ENCODE peak calls at places on chromosomes 3 and 15, in five cellular contexts. R is GM23248; U is HepG2; F is tibial nerve; J is CD8-positive, alpha-beta T cell. S is an unnamed sample. For H3K4me1, the result is how much of the 10 kb centered on the place peaks cover.

GRCh38 chr15:80010131-80010673 is 39.2 kb upstream of the BCL2A1 start:
- DNase-seq in F (no peak), U (no peak), R (peak), J (no peak), S (no peak)

GRCh38 chr3:22175899-22176298 is 424.9 kb upstream of the ZNF385D start:
- DNase-seq in R (peak), J (no peak), U (no peak), F (no peak), S (no peak)

GRCh38 chr15:49987896-49988295 is 131.1 kb downstream of the ATP8B4 start:
- DNase-seq in J (no peak), R (no peak), F (no peak), U (no peak), S (no peak)

GRCh38 chr3:113773381-113773780 is 26.5 kb downstream of the ATP6V1A start:
- DNase-seq in J (no peak), U (no peak), F (no peak), R (peak), S (no peak)

GRCh38 chr3:126319701-126320295 is 37.4 kb downstream of the KLF15 start:
- DNase-seq in J (no peak), F (no peak), R (no peak), U (no peak), S (no peak)

GRCh38 chr3:130480736-130481135 is 36.2 kb upstream of the COL6A6 start:
- DNase-seq in R (peak), F (no peak), U (no peak), J (no peak), S (peak)

GRCh38 chr3:66138336-66139234 is 82.2 kb upstream of the SLC25A26 start:
- DNase-seq in U (peak), J (no peak), F (no peak), R (peak), S (peak)

GRCh38 chr15:29272219-29272618 is 2.6 kb upstream of the NSMCE3 start:
- DNase-seq in J (no peak), F (no peak), U (no peak), R (no peak), S (no peak)

GRCh38 chr3:27943106-27943505 is 221.0 kb upstream of the EOMES start:
- DNase-seq in F (no peak), J (no peak), U (peak), R (peak), S (no peak)

GRCh38 chr3:172098698-172099494 is 59.5 kb downstream of the FNDC3B start:
- DNase-seq in R (no peak), F (no peak), J (no peak), U (peak), S (no peak)

GRCh38 chr3:42024578-42025387 is 62.9 kb upstream of the ULK4 start:
- DNase-seq in U (no peak), F (no peak), R (peak), J (no peak), S (no peak)

GRCh38 chr3:192408007-192408655 is 319.2 kb downstream of the FGF12 start:
- DNase-seq in J (no peak), R (peak), U (no peak), F (no peak), S (no peak)

GRCh38 chr3:112651516-112651915 is 10.6 kb upstream of the CCDC80 start:
- DNase-seq in F (no peak), J (no peak), R (peak), U (no peak), S (no peak)

GRCh38 chr3:79018671-79019136 is 749.1 kb downstream of the ROBO1 start:
- DNase-seq in R (peak), J (peak), F (no peak), U (peak), S (peak)

GRCh38 chr15:98850991-98851776 is 156.4 kb downstream of the PGPEP1L start:
- DNase-seq in F (peak), U (peak), R (peak), J (peak), S (peak)

GRCh38 chr3:131731709-131732108 is 228.9 kb upstream of the MRPL3 start:
- DNase-seq in F (no peak), U (no peak), R (no peak), J (no peak), S (no peak)

GRCh38 chr3:185815391-185816282 is 9.2 kb downstream of the IGF2BP2 start:
- DNase-seq in U (no peak), F (no peak), R (no peak), J (no peak), S (no peak)

GRCh38 chr15:101625980-101626379 is 26.2 kb downstream of the TM2D3 start:
- DNase-seq in F (no peak), R (peak), U (no peak), J (no peak), S (no peak)

GRCh38 chr15:88909956-88910831 is 3.0 kb downstream of the MFGE8 start:
- DNase-seq in F (no peak), J (no peak), U (no peak), R (peak), S (no peak)

GRCh38 chr15:40096094-40096876 is 12.4 kb downstream of the BMF start:
- DNase-seq in R (no peak), J (no peak), F (no peak), U (no peak), S (no peak)

GRCh38 chr3:27666708-27667107 is 55.4 kb downstream of the EOMES start:
- DNase-seq in J (no peak), F (peak), U (no peak), R (peak), S (peak)

GRCh38 chr15:41778503-41778902 is 4.2 kb downstream of the MAPKBP1 start:
- DNase-seq in F (no peak), J (no peak), R (no peak), U (no peak), S (no peak)

GRCh38 chr3:127384717-127385539 is 97.1 kb upstream of the PRR20G start:
- DNase-seq in U (no peak), F (no peak), J (no peak), R (no peak), S (no peak)

GRCh38 chr15:73873889-73874511 is 636 bp downstream of the TBC1D21 start:
- DNase-seq in F (no peak), J (peak), U (peak), R (peak), S (no peak)

GRCh38 chr3:109109574-109109973 is 8.4 kb downstream of the MORC1 start:
- DNase-seq in R (no peak), F (no peak), J (no peak), U (no peak), S (no peak)

GRCh38 chr3:197001972-197002700 is 27.5 kb downstream of the MELTF start:
- DNase-seq in J (no peak), F (no peak), U (no peak), R (peak), S (peak)

GRCh38 chr15:43518073-43518761 is 809 bp downstream of the MAP1A start:
- DNase-seq in J (no peak), R (peak), F (no peak), U (no peak), S (peak)

GRCh38 chr3:21447471-21448205 is 303.4 kb downstream of the ZNF385D start:
- DNase-seq in J (no peak), R (peak), U (no peak), F (no peak), S (no peak)

GRCh38 chr3:150528359-150528797 is 17.9 kb downstream of the SERP1 start:
- DNase-seq in R (peak), J (no peak), U (no peak), F (no peak), S (no peak)

GRCh38 chr3:73332558-73332957 is 271.1 kb downstream of the EBLN2 start:
- DNase-seq in F (no peak), J (no peak), R (no peak), U (no peak), S (no peak)

GRCh38 chr15:89330119-89330518 is 4.5 kb downstream of the POLG start:
- DNase-seq in J (no peak), U (no peak), R (no peak), F (no peak), S (no peak)

GRCh38 chr3:54206874-54207273 is 84.5 kb downstream of the CACNA2D3 start:
- DNase-seq in F (no peak), R (no peak), J (no peak), U (no peak), S (no peak)

GRCh38 chr3:121958801-121959200 is 63.2 kb downstream of the ILDR1 start:
- DNase-seq in R (no peak), U (no peak), F (no peak), J (no peak), S (no peak)

GRCh38 chr15:72117698-72118399 is at the start of gene MYO9A:
- DNase-seq in R (peak), F (peak), J (peak), U (peak), S (peak)

GRCh38 chr3:142595581-142595950 is 627 bp upstream of the PLS1 start:
- DNase-seq in R (peak), U (peak), J (no peak), F (no peak), S (no peak)

GRCh38 chr3:127867986-127868385 is 45.7 kb upstream of the MGLL start:
- DNase-seq in F (no peak), J (no peak), R (peak), U (no peak), S (no peak)

GRCh38 chr15:54481819-54482218 is 503.6 kb downstream of the UNC13C start:
- DNase-seq in R (no peak), J (no peak), F (no peak), U (no peak), S (no peak)

GRCh38 chr3:185439745-185440466 is 58.9 kb downstream of the TMEM41A start:
- DNase-seq in J (no peak), R (no peak), F (no peak), U (no peak), S (no peak)

GRCh38 chr3:8512234-8512633 is 10.6 kb downstream of the LMCD1 start:
- DNase-seq in F (no peak), R (no peak), J (no peak), U (no peak), S (no peak)
- H3K4me3 ChIP-seq in F (no peak), R (no peak), J (no peak), U (no peak), S (no peak)

GRCh38 chr3:46880884-46881818 is 3.6 kb downstream of the PTH1R start:
- DNase-seq in F (no peak), R (no peak), J (no peak), U (no peak), S (no peak)
- H3K4me1 ChIP-seq in F (under half), R (under half), J (under half), U (under half), S (under half)

GRCh38 chr3:123409443-123410148 is 39.3 kb downstream of the ADCY5 start:
- DNase-seq in R (no peak), J (no peak), F (no peak), U (no peak), S (no peak)

GRCh38 chr3:123406598-123406997 is 42.3 kb downstream of the ADCY5 start:
- DNase-seq in R (no peak), U (no peak), F (no peak), J (no peak), S (peak)

GRCh38 chr3:123404391-123404790 is 44.5 kb downstream of the ADCY5 start:
- DNase-seq in R (no peak), J (no peak), U (no peak), F (no peak), S (no peak)

GRCh38 chr3:123405021-123405420 is 43.9 kb downstream of the ADCY5 start:
- DNase-seq in F (no peak), U (no peak), R (no peak), J (no peak), S (peak)

GRCh38 chr3:123405936-123406510 is 42.9 kb downstream of the ADCY5 start:
- DNase-seq in U (no peak), F (no peak), J (no peak), R (no peak), S (no peak)
- H3K4me3 ChIP-seq in U (no peak), F (no peak), J (no peak), R (no peak), S (no peak)

GRCh38 chr15:63219196-63219719 is 29.9 kb downstream of the RAB8B start:
- DNase-seq in U (no peak), F (no peak), J (no peak), R (no peak), S (no peak)
- H3K4me1 ChIP-seq in U (under half), F (under half), J (under half), R (under half), S (under half)

DNA sequence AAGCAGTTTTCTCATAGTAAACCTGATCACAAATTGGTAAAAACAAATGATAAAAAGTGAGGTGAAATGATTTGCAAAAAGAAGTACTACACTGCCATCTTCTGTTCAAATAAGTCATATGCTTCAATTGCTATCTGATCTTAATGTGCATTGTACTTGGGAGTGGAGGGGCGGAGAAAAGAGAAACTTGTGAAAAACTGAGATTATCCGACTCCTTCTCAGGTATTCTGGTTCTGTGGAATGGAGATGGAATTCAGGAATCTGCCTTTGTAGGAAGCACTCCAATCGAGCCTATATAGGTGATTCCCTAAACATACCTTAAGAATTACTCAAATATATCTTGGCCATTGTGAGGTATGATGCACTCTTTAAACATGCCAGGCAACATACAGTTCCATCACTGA is 180.6 kb downstream of the CHL1 start:
- DNase-seq in R (peak), U (peak), J (no peak), F (no peak), S (no peak)
- H3K4me3 ChIP-seq in R (no peak), U (no peak), J (no peak), F (no peak), S (no peak)